ENCODE peak calls at places on chromosomes 16 and 17, in nine cellular contexts. V, B, W, X, O, T, I, M and F are unnamed samples.

GRCh38 chr17:65055708-65056638 is 567 bp downstream of the GNA13 start:
- DNase-seq in V (peak), B (peak), W (no peak), O (peak), X (peak), M (peak), T (peak), I (peak), F (peak)

GRCh38 chr16:88903267-88903666 is 36.8 kb upstream of the PABPN1L start:
- DNase-seq in M (no peak), T (no peak), I (no peak), W (no peak), B (no peak), X (no peak), O (no peak), V (no peak), F (no peak)

GRCh38 chr16:30018731-30019158 is 4.3 kb upstream of the C16orf92 start:
- DNase-seq in I (no peak), X (peak), V (no peak), M (no peak), W (no peak), B (no peak), O (no peak), T (no peak), F (no peak)

GRCh38 chr16:56988161-56988947 is 1.0 kb upstream of the NLRC5 start:
- DNase-seq in M (no peak), W (no peak), O (no peak), I (no peak), V (no peak), T (no peak), X (no peak), B (no peak), F (no peak)

GRCh38 chr17:31841850-31842415 is 17.1 kb downstream of the COPRS start:
- DNase-seq in O (no peak), M (no peak), I (peak), V (no peak), T (no peak), B (no peak), X (no peak), W (no peak), F (peak)

GRCh38 chr17:47287639-47288038 is 34.0 kb downstream of the ITGB3 start:
- DNase-seq in O (no peak), M (no peak), B (no peak), W (no peak), V (no peak), X (no peak), I (no peak), T (no peak), F (no peak)

GRCh38 chr17:65181237-65182061 is 44.3 kb downstream of the RGS9 start:
- DNase-seq in M (no peak), W (no peak), V (no peak), I (no peak), B (no peak), T (no peak), X (no peak), O (no peak), F (no peak)

GRCh38 chr16:57818377-57819055 is 16.2 kb upstream of the KIFC3 start:
- DNase-seq in I (peak), W (no peak), M (no peak), X (peak), B (no peak), T (no peak), O (no peak), V (no peak), F (no peak)

GRCh38 chr17:80760501-80760900 is 215.9 kb downstream of the RPTOR start:
- DNase-seq in O (no peak), W (no peak), V (no peak), I (peak), B (no peak), X (peak), M (no peak), T (peak), F (peak)

GRCh38 chr17:14672830-14673229 is 371.9 kb downstream of the HS3ST3B1 start:
- DNase-seq in M (no peak), X (peak), W (no peak), O (no peak), B (no peak), I (peak), T (no peak), V (no peak), F (no peak)

GRCh38 chr17:28404812-28405570 is 1.0 kb downstream of the SLC46A1 start:
- DNase-seq in B (no peak), M (no peak), T (no peak), X (no peak), O (no peak), I (peak), W (no peak), V (no peak), F (no peak)

GRCh38 chr17:19590912-19591551 is 57.4 kb downstream of the SLC47A1 start:
- DNase-seq in B (no peak), W (no peak), X (no peak), T (no peak), V (no peak), M (no peak), O (no peak), I (no peak), F (no peak)

GRCh38 chr16:53090591-53091507 is 36.1 kb downstream of the CHD9 start:
- DNase-seq in W (peak), B (peak), M (no peak), I (peak), O (no peak), X (no peak), T (peak), V (peak), F (peak)

GRCh38 chr17:28071891-28072606 is 29.6 kb downstream of the NLK start:
- DNase-seq in V (no peak), W (no peak), T (no peak), O (no peak), I (no peak), X (no peak), B (no peak), M (no peak), F (no peak)

DNA sequence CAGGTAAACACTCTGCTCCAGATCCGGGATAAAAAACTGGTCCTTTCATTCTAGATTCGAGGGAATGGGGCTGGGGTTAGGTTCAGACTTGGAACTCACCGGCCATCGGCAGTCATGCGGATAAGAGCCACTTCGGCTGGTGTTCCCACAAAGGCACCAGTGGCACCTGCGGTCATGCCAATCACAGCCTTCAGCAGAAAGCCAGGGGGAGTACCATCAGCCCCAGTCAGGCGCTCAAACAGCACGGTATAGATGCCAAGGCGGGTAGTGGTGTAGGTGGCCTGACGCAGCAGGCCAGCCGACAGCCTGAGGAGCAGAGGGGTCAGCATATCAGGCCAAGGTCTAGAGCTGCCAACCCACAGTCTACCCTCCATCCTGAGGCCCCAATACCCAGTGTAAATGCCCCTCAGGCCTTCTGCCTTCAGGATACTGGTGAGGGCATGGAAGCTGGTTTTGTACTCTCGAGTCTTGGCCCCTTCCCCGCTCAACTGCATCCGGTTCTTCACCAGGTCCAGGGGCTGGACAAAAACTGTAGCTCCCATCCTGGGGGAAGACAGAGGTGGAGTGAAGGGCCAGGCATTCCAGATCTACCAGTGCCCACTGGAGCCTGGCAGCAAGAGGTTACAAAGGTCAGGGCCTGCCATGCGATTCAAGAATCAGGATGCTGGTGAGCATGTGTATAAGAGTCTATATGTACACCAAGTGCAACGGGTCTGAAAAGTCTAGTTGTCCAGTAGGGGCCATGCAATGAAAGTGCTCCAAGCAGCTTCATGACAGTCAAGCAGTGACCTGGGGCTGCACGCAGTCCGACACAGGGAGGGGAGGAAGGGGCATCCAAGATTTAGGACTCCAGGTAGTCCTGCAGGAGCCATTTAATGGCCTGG is 934 bp downstream of the SLC25A11 start:
- DNase-seq in I (no peak), T (no peak), V (no peak), B (no peak), X (no peak), M (no peak), W (no peak), O (no peak), F (no peak)
- TF ChIP-seq CTCF in I (no peak), T (no peak), V (no peak), B (no peak), X (no peak), M (no peak), W (no peak), O (no peak), F (no peak)

DNA sequence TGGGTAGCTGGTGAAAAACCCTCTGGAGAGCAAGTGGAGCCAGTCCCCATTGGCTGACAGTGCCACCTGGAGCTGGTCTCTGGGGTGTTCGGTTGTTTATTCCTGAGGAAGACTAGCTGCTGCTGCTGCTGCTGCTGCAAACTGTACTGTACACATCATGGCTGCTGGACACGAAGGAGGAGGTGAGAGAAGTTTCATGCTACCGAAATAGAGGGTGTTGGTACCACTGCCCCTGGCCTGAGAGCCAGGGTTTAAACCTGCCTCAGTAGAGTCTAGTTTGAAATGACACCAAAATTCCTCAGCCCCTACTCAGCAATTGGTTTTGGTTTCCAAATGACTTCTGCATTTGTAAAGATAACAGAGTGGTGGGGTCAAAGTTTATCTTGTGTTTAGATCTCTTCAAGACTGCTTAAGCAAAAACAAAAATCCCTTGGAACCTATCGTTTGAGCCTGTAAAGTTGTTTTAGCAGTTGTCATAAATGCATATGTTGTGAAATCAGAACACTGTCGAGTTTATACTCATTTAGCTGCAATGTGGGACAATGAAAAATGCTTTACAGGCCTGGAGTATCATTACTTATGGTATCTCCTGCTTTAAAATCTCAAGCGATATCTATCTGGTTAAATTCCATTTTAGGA is 40.8 kb downstream of the CYB5B start:
- DNase-seq in B (no peak), T (peak), M (peak), V (no peak), O (peak), W (no peak), X (no peak), I (peak), F (no peak)
- H3K27ac ChIP-seq in B (no peak), T (no peak), M (peak), V (no peak), O (no peak), W (no peak), X (no peak), I (no peak), F (no peak)

DNA sequence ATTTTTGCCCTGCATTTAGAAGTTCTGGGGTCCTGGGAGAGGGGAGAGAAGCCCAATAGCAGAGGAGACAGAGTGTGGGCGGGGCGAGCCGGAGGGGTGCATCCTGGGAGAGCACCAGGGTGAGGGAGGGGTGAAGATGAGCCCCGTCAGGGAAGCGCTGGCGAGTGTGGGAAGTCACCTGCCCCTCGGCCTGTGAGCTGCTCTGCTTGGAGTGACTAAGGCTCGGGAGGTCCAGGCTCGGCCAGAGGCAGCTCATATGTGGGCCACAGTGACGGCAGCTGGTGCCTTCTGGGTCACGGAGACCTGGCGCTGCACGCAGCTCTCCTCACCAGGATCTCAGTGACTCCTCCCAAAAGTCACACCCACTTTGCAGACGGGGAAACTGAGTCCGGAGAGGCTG is 1.1 kb downstream of the ZG16B start:
- DNase-seq in T (no peak), B (no peak), V (no peak), M (no peak), W (no peak), I (no peak), X (no peak), O (no peak), F (no peak)
- TF ChIP-seq CTCF in T (no peak), B (no peak), V (no peak), M (no peak), W (no peak), I (no peak), X (no peak), O (no peak), F (no peak)

GRCh38 chr17:50175035-50175788 is 9.4 kb downstream of the SGCA start:
- DNase-seq in M (no peak), W (no peak), V (no peak), I (no peak), B (no peak), T (no peak), O (no peak), X (no peak), F (no peak)

GRCh38 chr17:50176559-50177471 is 11.0 kb downstream of the SGCA start:
- DNase-seq in M (peak), V (no peak), W (no peak), T (no peak), B (no peak), X (no peak), O (no peak), I (no peak), F (no peak)

GRCh38 chr17:50173335-50173941 is 7.6 kb downstream of the SGCA start:
- DNase-seq in X (no peak), O (no peak), B (peak), I (no peak), V (peak), M (peak), T (peak), W (no peak), F (no peak)

GRCh38 chr17:50172130-50172529 is 6.3 kb downstream of the SGCA start:
- DNase-seq in V (no peak), T (no peak), B (no peak), X (no peak), I (no peak), O (no peak), M (no peak), W (no peak), F (no peak)

GRCh38 chr17:50174444-50174843 is 8.6 kb downstream of the SGCA start:
- DNase-seq in I (no peak), T (no peak), V (no peak), B (no peak), X (no peak), M (no peak), O (no peak), W (no peak), F (no peak)
- H3K27ac ChIP-seq in I (no peak), T (no peak), V (peak), B (peak), X (no peak), M (peak), O (no peak), W (peak), F (peak)